ENCODE peak calls at places on chromosome X, in ten cellular contexts. X, H, P, E, B, O, V, D, T and Y are unnamed samples.

GRCh38 chrX:119235872-119236598 is at the start of gene PGRMC1:
- DNase-seq in T (peak), P (peak), E (peak), B (peak), X (peak), H (peak), V (peak), D (peak), O (peak), Y (peak)

GRCh38 chrX:41512394-41512793 is 65.3 kb downstream of the NYX start:
- DNase-seq in O (no peak), V (no peak), P (no peak), B (no peak), H (no peak), E (no peak), D (no peak), T (no peak), X (no peak), Y (no peak)

GRCh38 chrX:19624754-19625153 is 109.4 kb upstream of the MAP3K15 start:
- DNase-seq in H (no peak), V (no peak), B (no peak), D (no peak), X (no peak), O (no peak), T (no peak), P (no peak), E (no peak), Y (no peak)

GRCh38 chrX:72685810-72686465 is 28.2 kb downstream of the PHKA1 start:
- DNase-seq in B (peak), O (no peak), D (no peak), T (no peak), E (no peak), V (peak), H (no peak), X (no peak), P (no peak), Y (peak)

GRCh38 chrX:8849462-8849861 is 48.3 kb upstream of the FAM9A start:
- DNase-seq in V (no peak), D (no peak), X (no peak), H (no peak), P (no peak), E (no peak), O (no peak), B (no peak), T (no peak), Y (no peak)

GRCh38 chrX:8988456-8988855 is 45.5 kb downstream of the FAM9B start:
- DNase-seq in X (no peak), V (peak), D (no peak), O (no peak), T (no peak), P (peak), E (no peak), B (peak), H (no peak), Y (peak)

GRCh38 chrX:1215123-1215823 is 2.8 kb upstream of the CRLF2 start:
- DNase-seq in B (no peak), P (no peak), T (no peak), H (no peak), O (no peak), D (no peak), V (no peak), X (no peak), E (peak), Y (no peak)

GRCh38 chrX:68942797-68943196 is 114.0 kb downstream of the EFNB1 start:
- DNase-seq in T (no peak), O (no peak), D (no peak), V (no peak), H (no peak), E (no peak), X (no peak), P (no peak), B (no peak), Y (no peak)

GRCh38 chrX:39158801-39159657 is 357.8 kb downstream of the MID1IP1 start:
- DNase-seq in T (no peak), E (peak), O (no peak), P (peak), X (peak), D (no peak), H (no peak), B (peak), V (no peak), Y (no peak)

GRCh38 chrX:24396236-24396929 is 35.9 kb downstream of the SUPT20HL1 start:
- DNase-seq in V (no peak), B (no peak), D (no peak), O (no peak), H (no peak), T (no peak), E (peak), X (no peak), P (peak), Y (no peak)